ENCODE peak calls at places on chromosomes 3 and 15, in four cellular contexts. W, R, P and A are unnamed samples.
A peak's percentile ranks its signal among the peaks of the same experiment; 100 is the strongest.

GRCh38 chr3:154430014-154430413 is at the start of gene GPR149:
- DNase-seq in W (peak; percentile 5), R (no peak), P (no peak), A (no peak)

GRCh38 chr15:30921106-30921505 is 17.4 kb downstream of the FAN1 start:
- DNase-seq in W (no peak), R (no peak), P (no peak), A (no peak)

GRCh38 chr3:131989318-131989717 is 45.5 kb downstream of the CPNE4 start:
- DNase-seq in W (no peak), R (no peak), P (no peak), A (no peak)

GRCh38 chr3:125168711-125169410 is 43.7 kb downstream of the SLC12A8 start:
- DNase-seq in W (no peak), R (peak; percentile 53), P (no peak), A (no peak)

GRCh38 chr15:92617197-92618037 is 38.2 kb downstream of the FAM174B start:
- DNase-seq in W (no peak), R (peak; percentile 79), P (no peak), A (no peak)

GRCh38 chr15:58583171-58583908 is 151.5 kb downstream of the LIPC start:
- DNase-seq in W (no peak), R (no peak), P (no peak), A (no peak)

GRCh38 chr15:89621547-89621946 is 33.7 kb downstream of the KIF7 start:
- DNase-seq in W (no peak), R (no peak), P (no peak), A (no peak)

GRCh38 chr3:190222360-190222759 is 99.9 kb downstream of the CLDN1 start:
- DNase-seq in W (no peak), R (no peak), P (no peak), A (no peak)

GRCh38 chr3:121883507-121883906 is 10.7 kb upstream of the SLC15A2 start:
- DNase-seq in W (peak; percentile 21), R (no peak), P (no peak), A (peak; percentile 0)

GRCh38 chr3:53496984-53497383 is 2.6 kb downstream of the CACNA1D start:
- DNase-seq in W (no peak), R (no peak), P (no peak), A (no peak)

GRCh38 chr15:98873441-98874218 is 134.0 kb downstream of the PGPEP1L start:
- DNase-seq in W (no peak), R (no peak), P (no peak), A (no peak)

GRCh38 chr15:57395292-57395691 is 19.0 kb downstream of the CGNL1 start:
- DNase-seq in W (no peak), R (no peak), P (no peak), A (no peak)

GRCh38 chr3:4627651-4628375 is 134.7 kb downstream of the ITPR1 start:
- DNase-seq in W (no peak), R (no peak), P (no peak), A (no peak)

GRCh38 chr3:19392146-19392545 is 243.8 kb downstream of the KCNH8 start:
- DNase-seq in W (no peak), R (no peak), P (no peak), A (no peak)

GRCh38 chr15:26355671-26356070 is 417.2 kb downstream of the GABRB3 start:
- DNase-seq in W (no peak), R (no peak), P (no peak), A (no peak)

GRCh38 chr3:188282871-188283270 is 128.9 kb downstream of the LPP start:
- DNase-seq in W (no peak), R (no peak), P (no peak), A (no peak)

GRCh38 chr15:34203936-34204335 is 6.0 kb downstream of the KATNBL1 start:
- DNase-seq in W (no peak), R (no peak), P (no peak), A (no peak)

GRCh38 chr3:178083906-178084823 is 452.1 kb upstream of the KCNMB2 start:
- DNase-seq in W (peak; percentile 54), R (no peak), P (no peak), A (no peak)

GRCh38 chr3:46935168-46935858 is 41.2 kb downstream of the CCDC12 start:
- DNase-seq in W (no peak), R (peak; percentile 85), P (no peak), A (no peak)